ENCODE peak calls at places on chromosomes 12 and 14, in five cellular contexts. X is SK-N-SH, V is GM12878, K is K562, S is HepG2. Q is an unnamed sample.

GRCh38 chr14:67480011-67480410 is 8.5 kb downstream of the TMEM229B start:
- DNase-seq in X (peak; percentile 77), V (no peak), K (peak; percentile 5), S (no peak), Q (no peak)

GRCh38 chr12:89793946-89794345 is 85.3 kb upstream of the ATP2B1 start:
- DNase-seq in X (no peak), V (no peak), K (no peak), S (no peak), Q (no peak)

GRCh38 chr12:6367065-6367968 is 8.0 kb downstream of the SCNN1A start:
- DNase-seq in X (peak; percentile 55), V (peak; percentile 39), K (peak; percentile 71), S (peak; percentile 56), Q (peak; percentile 59)

GRCh38 chr12:124452576-124453391 is 114.6 kb downstream of the NCOR2 start:
- DNase-seq in X (no peak), V (no peak), K (no peak), S (no peak), Q (no peak)

GRCh38 chr12:123384318-123384993 is 524 bp downstream of the KMT5A start:
- DNase-seq in X (peak; percentile 44), V (no peak), K (peak; percentile 52), S (no peak), Q (no peak)

GRCh38 chr12:8913702-8914032 is 642 bp upstream of the PHC1 start:
- DNase-seq in X (no peak), V (no peak), K (no peak), S (no peak), Q (no peak)

GRCh38 chr14:32896979-32897723 is 41.5 kb upstream of the NPAS3 start:
- DNase-seq in X (no peak), V (no peak), K (no peak), S (peak; percentile 25), Q (no peak)

GRCh38 chr14:54465654-54466053 is 23.1 kb downstream of the GMFB start:
- DNase-seq in X (no peak), V (no peak), K (peak; percentile 4), S (no peak), Q (no peak)

GRCh38 chr14:45651906-45652305 is 398.9 kb upstream of the MIS18BP1 start:
- DNase-seq in X (no peak), V (no peak), K (no peak), S (no peak), Q (no peak)

GRCh38 chr14:22303589-22304195 is 285.3 kb downstream of the DAD1 start:
- DNase-seq in X (peak; percentile 4), V (no peak), K (no peak), S (no peak), Q (no peak)

GRCh38 chr14:101761881-101762529 is 496 bp downstream of the PPP2R5C start:
- DNase-seq in X (peak; percentile 80), V (no peak), K (no peak), S (no peak), Q (peak; percentile 38)

GRCh38 chr12:66189476-66189823 is 436 bp downstream of the IRAK3 start:
- DNase-seq in X (no peak), V (no peak), K (no peak), S (no peak), Q (no peak)

GRCh38 chr12:2402180-2402579 is 349.4 kb downstream of the CACNA1C start:
- DNase-seq in X (peak; percentile 42), V (no peak), K (no peak), S (no peak), Q (no peak)

GRCh38 chr14:84128025-84128424 is 1401.9 kb upstream of the FLRT2 start:
- DNase-seq in X (no peak), V (no peak), K (no peak), S (no peak), Q (no peak)

DNA sequence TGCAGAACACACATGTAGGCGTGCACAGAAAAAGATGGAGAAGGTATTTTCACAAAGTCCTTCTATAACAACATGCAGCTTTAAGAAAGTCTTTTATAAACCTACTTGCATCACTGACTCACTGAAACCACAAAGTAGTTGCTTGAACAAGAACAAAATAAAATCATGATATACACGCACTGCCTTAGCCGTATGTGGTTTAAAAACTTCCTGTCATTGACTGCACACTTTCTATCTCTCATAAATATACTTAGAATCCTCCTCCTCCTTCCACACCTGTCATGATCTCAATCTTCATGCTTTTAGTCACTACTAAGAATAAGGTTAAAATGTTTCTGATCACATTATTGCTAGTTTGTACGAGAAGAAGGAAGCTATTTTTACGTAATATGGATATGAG is 31.8 kb upstream of the RAD51AP1 start:
- DNase-seq in X (no peak), V (peak; percentile 52), K (no peak), S (no peak), Q (no peak)
- TF ChIP-seq FOXM1 in X (no peak), V (peak; percentile 94), K (no peak), S (no peak), Q (no peak)

DNA sequence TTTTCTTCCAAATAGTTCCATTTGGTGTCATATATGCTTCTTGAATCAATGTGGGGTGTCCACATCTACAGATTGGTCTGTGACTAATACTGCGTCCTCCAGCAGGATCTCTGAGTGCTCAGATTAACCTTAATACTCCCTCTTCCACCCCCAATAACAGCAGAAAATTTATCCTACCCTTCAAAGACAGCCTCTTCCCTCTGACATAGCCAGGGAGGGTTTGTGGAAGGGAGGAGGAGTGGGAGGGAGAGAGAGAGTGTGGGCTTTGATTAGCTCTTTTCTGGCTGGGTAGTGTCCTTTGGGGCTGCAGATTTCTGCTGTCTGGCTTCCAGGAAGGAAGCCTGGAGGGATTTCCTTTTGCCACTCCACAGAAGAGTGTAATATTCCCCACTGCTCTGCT is 220.7 kb downstream of the TTC6 start:
- DNase-seq in X (no peak), V (no peak), K (no peak), S (no peak), Q (no peak)
- TF ChIP-seq FOXM1 in X (no peak), V (no peak), K (no peak), S (no peak), Q (no peak)

DNA sequence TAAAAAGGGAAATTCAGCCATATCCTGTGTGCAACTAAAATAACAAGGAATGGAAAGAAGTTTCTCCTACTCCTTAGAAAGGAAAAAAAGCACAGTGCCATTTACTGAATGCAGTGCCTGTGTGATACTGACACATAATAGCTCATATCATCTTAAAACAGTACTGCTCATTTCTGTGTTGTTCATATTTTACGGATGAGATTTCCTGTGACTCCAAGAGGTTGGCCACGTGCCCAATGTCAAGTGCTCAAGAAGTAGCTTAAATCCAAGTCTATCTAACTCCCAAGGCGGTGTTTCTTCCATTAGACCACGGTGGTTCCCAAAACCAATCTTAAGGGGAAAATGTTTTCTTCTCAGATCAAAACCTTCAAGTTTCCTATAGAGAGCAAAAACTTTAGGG is 20.0 kb downstream of the MAP3K9 start:
- DNase-seq in X (no peak), V (no peak), K (no peak), S (no peak), Q (no peak)
- TF ChIP-seq FOXM1 in X (no peak), V (no peak), K (no peak), S (no peak), Q (no peak)

GRCh38 chr12:92029902-92030586 is 115.6 kb downstream of the BTG1 start:
- DNase-seq in X (no peak), V (no peak), K (no peak), S (no peak), Q (no peak)
- TF ChIP-seq FOXM1 in X (no peak), V (no peak), K (no peak), S (no peak), Q (no peak)

GRCh38 chr12:55707841-55708694 is at the start of gene ITGA7:
- DNase-seq in X (peak; percentile 92), V (no peak), K (peak; percentile 60), S (no peak), Q (peak; percentile 84)

GRCh38 chr12:55704824-55705780 is 2.6 kb downstream of the ITGA7 start:
- DNase-seq in X (no peak), V (no peak), K (no peak), S (peak; percentile 68), Q (no peak)

GRCh38 chr12:55708695-55709233 is 1.1 kb upstream of the ITGA7 start:
- DNase-seq in X (no peak), V (no peak), K (no peak), S (no peak), Q (no peak)

GRCh38 chr12:55705802-55706402 is 1.8 kb downstream of the ITGA7 start:
- DNase-seq in X (no peak), V (no peak), K (peak; percentile 62), S (no peak), Q (peak; percentile 38)

GRCh38 chr12:55706840-55707671 is 648 bp downstream of the ITGA7 start:
- DNase-seq in X (no peak), V (no peak), K (no peak), S (no peak), Q (peak; percentile 15)
- TF ChIP-seq FOXM1 in X (no peak), V (no peak), K (no peak), S (no peak), Q (no peak)

GRCh38 chr12:129870796-129871195 is 33.0 kb downstream of the TMEM132D start:
- DNase-seq in X (no peak), V (no peak), K (no peak), S (no peak), Q (no peak)

GRCh38 chr12:129871991-129872969 is 31.5 kb downstream of the TMEM132D start:
- DNase-seq in X (no peak), V (no peak), K (no peak), S (no peak), Q (no peak)

GRCh38 chr12:129863938-129864337 is 39.9 kb downstream of the TMEM132D start:
- DNase-seq in X (no peak), V (no peak), K (no peak), S (no peak), Q (no peak)

GRCh38 chr12:129870146-129870545 is 33.7 kb downstream of the TMEM132D start:
- DNase-seq in X (no peak), V (no peak), K (no peak), S (no peak), Q (no peak)

DNA sequence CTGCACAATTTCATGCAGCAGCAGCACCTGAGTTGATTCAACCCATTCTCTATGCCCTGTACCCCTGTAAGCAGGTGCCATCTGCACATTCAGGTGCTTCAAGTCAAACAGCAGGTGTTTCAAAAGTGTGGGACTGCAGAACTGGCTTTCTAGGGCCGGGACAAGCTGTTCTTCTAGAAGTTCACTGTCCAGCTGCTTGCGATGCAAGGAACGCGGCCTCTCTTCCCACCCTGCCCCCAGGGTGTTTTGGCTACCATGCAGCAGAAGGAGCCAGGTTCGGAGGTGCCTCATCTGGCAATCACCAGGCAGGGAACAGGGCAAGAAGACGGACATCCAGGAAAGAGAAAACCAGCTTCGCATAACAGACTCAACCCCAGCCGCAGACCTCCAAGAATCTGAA is 35.3 kb downstream of the TMEM132D start:
- DNase-seq in X (no peak), V (no peak), K (no peak), S (no peak), Q (no peak)
- TF ChIP-seq FOXM1 in X (no peak), V (no peak), K (no peak), S (no peak), Q (no peak)